ENCODE peak calls at places on chromosomes 3 and 15, in seven cellular contexts. One of them, this sample, is unnamed.

GRCh38 chr3:111541911-111542483 is at the start of gene CD96:
- DNase-seq in A549: no peak
- DNase-seq in adrenal gland: no peak
- DNase-seq in stomach: peak
- DNase-seq in body of pancreas: peak
- DNase-seq in suprapubic skin: no peak
- DNase-seq in upper lobe of left lung: no peak
- DNase-seq in this sample: no peak

GRCh38 chr3:39141211-39141995 is 12.0 kb downstream of the CSRNP1 start:
- DNase-seq in upper lobe of left lung: peak
- DNase-seq in A549: no peak
- DNase-seq in adrenal gland: peak
- DNase-seq in stomach: peak
- DNase-seq in suprapubic skin: peak
- DNase-seq in body of pancreas: peak
- DNase-seq in this sample: no peak

GRCh38 chr3:20668411-20668810 is 482.4 kb upstream of the SGO1 start:
- DNase-seq in upper lobe of left lung: no peak
- DNase-seq in A549: no peak
- DNase-seq in suprapubic skin: no peak
- DNase-seq in adrenal gland: peak
- DNase-seq in body of pancreas: no peak
- DNase-seq in stomach: no peak
- DNase-seq in this sample: no peak

GRCh38 chr3:50278868-50279224 is at the start of gene LSMEM2:
- DNase-seq in suprapubic skin: no peak
- DNase-seq in A549: no peak
- DNase-seq in body of pancreas: no peak
- DNase-seq in stomach: no peak
- DNase-seq in adrenal gland: no peak
- DNase-seq in upper lobe of left lung: no peak
- DNase-seq in this sample: no peak

GRCh38 chr3:58013973-58014649 is 5.9 kb downstream of the FLNB start:
- DNase-seq in stomach: peak
- DNase-seq in suprapubic skin: peak
- DNase-seq in body of pancreas: peak
- DNase-seq in upper lobe of left lung: peak
- DNase-seq in A549: no peak
- DNase-seq in adrenal gland: no peak
- DNase-seq in this sample: no peak

GRCh38 chr15:85379403-85380131 is 836 bp upstream of the AKAP13 start:
- DNase-seq in upper lobe of left lung: no peak
- DNase-seq in suprapubic skin: no peak
- DNase-seq in adrenal gland: peak
- DNase-seq in stomach: no peak
- DNase-seq in A549: no peak
- DNase-seq in body of pancreas: peak
- DNase-seq in this sample: no peak

GRCh38 chr3:64900916-64901903 is 213.4 kb upstream of the ADAMTS9 start:
- DNase-seq in suprapubic skin: no peak
- DNase-seq in A549: no peak
- DNase-seq in stomach: no peak
- DNase-seq in upper lobe of left lung: no peak
- DNase-seq in adrenal gland: no peak
- DNase-seq in body of pancreas: no peak
- DNase-seq in this sample: no peak

GRCh38 chr3:120350431-120350941 is 1.3 kb upstream of the LRRC58 start:
- DNase-seq in upper lobe of left lung: no peak
- DNase-seq in adrenal gland: peak
- DNase-seq in suprapubic skin: peak
- DNase-seq in A549: peak
- DNase-seq in stomach: no peak
- DNase-seq in body of pancreas: peak
- DNase-seq in this sample: no peak

GRCh38 chr15:67329984-67330733 is 75.6 kb downstream of the IQCH start:
- DNase-seq in upper lobe of left lung: no peak
- DNase-seq in adrenal gland: no peak
- DNase-seq in A549: no peak
- DNase-seq in suprapubic skin: no peak
- DNase-seq in stomach: no peak
- DNase-seq in body of pancreas: no peak
- DNase-seq in this sample: no peak

GRCh38 chr3:197970588-197970987 is 10.6 kb downstream of the LMLN start:
- DNase-seq in upper lobe of left lung: no peak
- DNase-seq in A549: no peak
- DNase-seq in suprapubic skin: no peak
- DNase-seq in stomach: no peak
- DNase-seq in adrenal gland: no peak
- DNase-seq in body of pancreas: no peak
- DNase-seq in this sample: no peak

GRCh38 chr3:29695201-29695904 is 414.5 kb downstream of the RBMS3 start:
- DNase-seq in stomach: no peak
- DNase-seq in A549: no peak
- DNase-seq in upper lobe of left lung: no peak
- DNase-seq in body of pancreas: peak
- DNase-seq in suprapubic skin: no peak
- DNase-seq in adrenal gland: no peak
- DNase-seq in this sample: no peak
- TF ChIP-seq POLR2A in stomach: no peak
- TF ChIP-seq POLR2A in A549: no peak
- TF ChIP-seq POLR2A in upper lobe of left lung: no peak
- TF ChIP-seq POLR2A in body of pancreas: no peak
- TF ChIP-seq POLR2A in suprapubic skin: no peak
- TF ChIP-seq POLR2A in adrenal gland: no peak
- TF ChIP-seq POLR2A in this sample: no peak

GRCh38 chr15:65870889-65871533 is 1.7 kb downstream of the RAB11A start:
- DNase-seq in A549: peak
- DNase-seq in adrenal gland: no peak
- DNase-seq in stomach: no peak
- DNase-seq in suprapubic skin: no peak
- DNase-seq in body of pancreas: no peak
- DNase-seq in upper lobe of left lung: no peak
- DNase-seq in this sample: no peak

GRCh38 chr15:65867244-65867643 is 2.0 kb upstream of the RAB11A start:
- DNase-seq in adrenal gland: no peak
- DNase-seq in stomach: no peak
- DNase-seq in body of pancreas: no peak
- DNase-seq in A549: no peak
- DNase-seq in upper lobe of left lung: no peak
- DNase-seq in suprapubic skin: no peak
- DNase-seq in this sample: no peak

GRCh38 chr15:65869127-65869953 is at the start of gene RAB11A:
- DNase-seq in upper lobe of left lung: peak
- DNase-seq in adrenal gland: peak
- DNase-seq in body of pancreas: peak
- DNase-seq in stomach: peak
- DNase-seq in A549: peak
- DNase-seq in suprapubic skin: peak
- DNase-seq in this sample: peak

GRCh38 chr15:65868546-65869126 is 655 bp upstream of the RAB11A start:
- DNase-seq in body of pancreas: no peak
- DNase-seq in suprapubic skin: no peak
- DNase-seq in adrenal gland: no peak
- DNase-seq in upper lobe of left lung: no peak
- DNase-seq in stomach: no peak
- DNase-seq in A549: no peak
- DNase-seq in this sample: no peak

GRCh38 chr15:65869954-65870871 is 922 bp downstream of the RAB11A start:
- DNase-seq in suprapubic skin: peak
- DNase-seq in stomach: peak
- DNase-seq in adrenal gland: peak
- DNase-seq in A549: no peak
- DNase-seq in upper lobe of left lung: peak
- DNase-seq in body of pancreas: peak
- DNase-seq in this sample: no peak
- TF ChIP-seq POLR2A in suprapubic skin: no peak
- TF ChIP-seq POLR2A in stomach: no peak
- TF ChIP-seq POLR2A in adrenal gland: no peak
- TF ChIP-seq POLR2A in A549: no peak
- TF ChIP-seq POLR2A in upper lobe of left lung: peak
- TF ChIP-seq POLR2A in body of pancreas: peak
- TF ChIP-seq POLR2A in this sample: no peak

DNA sequence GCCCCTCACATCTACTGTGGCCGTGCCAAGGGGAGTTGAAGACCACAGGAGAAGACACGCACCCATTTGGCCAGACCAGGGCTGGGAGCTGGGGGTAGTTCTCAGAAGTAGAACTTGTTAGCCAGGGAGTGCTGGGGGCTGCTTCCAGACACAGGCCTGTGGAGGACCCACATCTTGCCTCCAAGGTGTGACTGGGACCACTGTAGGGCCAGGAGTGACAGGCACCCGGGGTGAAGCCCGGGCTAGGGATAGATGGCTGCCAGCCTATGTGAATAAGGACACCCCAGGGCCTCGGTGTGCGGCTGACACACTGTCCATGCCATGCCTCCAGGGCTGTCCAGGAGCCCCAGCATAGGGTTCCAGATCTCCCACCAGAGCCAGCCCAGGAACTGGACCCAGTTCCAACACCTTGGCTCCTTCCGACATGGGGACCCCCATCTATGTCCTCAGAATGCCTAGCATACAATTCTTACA is 1.8 kb downstream of the ANPEP start:
- DNase-seq in upper lobe of left lung: no peak
- DNase-seq in adrenal gland: no peak
- DNase-seq in body of pancreas: no peak
- DNase-seq in A549: no peak
- DNase-seq in stomach: no peak
- DNase-seq in suprapubic skin: no peak
- DNase-seq in this sample: no peak
- TF ChIP-seq POLR2A in upper lobe of left lung: no peak
- TF ChIP-seq POLR2A in adrenal gland: no peak
- TF ChIP-seq POLR2A in body of pancreas: no peak
- TF ChIP-seq POLR2A in A549: no peak
- TF ChIP-seq POLR2A in stomach: no peak
- TF ChIP-seq POLR2A in suprapubic skin: no peak
- TF ChIP-seq POLR2A in this sample: no peak

DNA sequence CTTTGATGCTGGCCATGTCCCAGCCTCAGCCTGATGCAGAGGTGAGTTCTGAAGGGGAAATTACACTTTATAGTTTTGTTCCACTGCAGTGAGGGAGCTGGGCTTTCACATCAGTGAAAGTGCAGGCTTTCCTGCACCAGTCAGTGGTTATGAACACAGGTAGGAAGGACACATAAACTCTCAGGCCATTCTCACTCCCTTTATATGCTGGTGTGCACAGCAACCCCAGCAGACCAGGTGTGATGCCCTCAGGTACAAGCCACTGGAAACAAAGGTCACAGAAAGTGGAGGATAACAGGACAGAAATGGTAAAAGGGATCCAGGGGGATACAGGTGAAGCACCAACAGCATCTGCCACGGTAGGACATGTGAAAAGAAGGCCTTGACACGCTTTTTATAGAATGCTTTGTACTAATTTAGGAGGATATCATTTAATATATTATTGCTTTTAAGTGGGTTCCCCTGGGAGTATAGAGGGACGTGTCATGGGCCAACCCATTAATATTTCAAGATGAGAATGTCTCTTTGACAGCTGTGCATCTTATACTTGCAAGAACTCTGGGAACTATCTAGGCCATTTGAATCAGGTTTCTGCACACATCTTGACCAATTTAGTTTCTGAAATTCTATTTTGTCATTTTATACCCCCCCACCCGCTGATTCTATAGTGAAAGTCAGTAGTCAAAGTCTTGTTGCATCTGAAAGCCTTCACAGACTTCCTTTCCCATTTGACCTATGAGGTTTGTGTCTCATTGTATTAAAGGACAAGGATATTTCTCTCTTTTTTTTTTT is 25.0 kb upstream of the BLM start:
- DNase-seq in A549: no peak
- DNase-seq in body of pancreas: no peak
- DNase-seq in upper lobe of left lung: no peak
- DNase-seq in stomach: no peak
- DNase-seq in suprapubic skin: no peak
- DNase-seq in adrenal gland: no peak
- DNase-seq in this sample: no peak
- TF ChIP-seq POLR2A in A549: no peak
- TF ChIP-seq POLR2A in body of pancreas: no peak
- TF ChIP-seq POLR2A in upper lobe of left lung: no peak
- TF ChIP-seq POLR2A in stomach: no peak
- TF ChIP-seq POLR2A in suprapubic skin: no peak
- TF ChIP-seq POLR2A in adrenal gland: no peak
- TF ChIP-seq POLR2A in this sample: no peak

DNA sequence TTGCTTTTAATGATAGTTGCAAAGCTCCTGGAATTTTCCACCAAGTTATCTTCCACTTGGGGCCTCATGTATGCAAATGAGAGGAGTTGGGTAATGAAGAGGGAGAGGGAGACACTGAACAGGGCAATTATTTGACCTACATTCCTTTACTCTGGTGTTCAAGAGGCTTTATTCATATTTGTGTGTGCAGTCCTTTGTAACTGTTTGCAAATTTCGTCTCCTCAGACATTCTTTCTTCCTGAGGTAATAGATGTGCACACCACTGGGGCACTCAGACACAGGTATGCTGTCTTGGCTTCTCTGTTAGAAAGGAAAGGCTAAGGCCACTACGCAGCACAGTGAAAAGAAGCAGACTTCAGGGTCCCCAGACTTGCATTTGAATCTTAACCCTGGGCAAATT is 189.7 kb upstream of the IL12A start:
- DNase-seq in A549: no peak
- DNase-seq in adrenal gland: no peak
- DNase-seq in stomach: no peak
- DNase-seq in body of pancreas: no peak
- DNase-seq in upper lobe of left lung: no peak
- DNase-seq in suprapubic skin: no peak
- DNase-seq in this sample: peak
- TF ChIP-seq POLR2A in A549: no peak
- TF ChIP-seq POLR2A in adrenal gland: no peak
- TF ChIP-seq POLR2A in stomach: no peak
- TF ChIP-seq POLR2A in body of pancreas: no peak
- TF ChIP-seq POLR2A in upper lobe of left lung: no peak
- TF ChIP-seq POLR2A in suprapubic skin: no peak
- TF ChIP-seq POLR2A in this sample: no peak

DNA sequence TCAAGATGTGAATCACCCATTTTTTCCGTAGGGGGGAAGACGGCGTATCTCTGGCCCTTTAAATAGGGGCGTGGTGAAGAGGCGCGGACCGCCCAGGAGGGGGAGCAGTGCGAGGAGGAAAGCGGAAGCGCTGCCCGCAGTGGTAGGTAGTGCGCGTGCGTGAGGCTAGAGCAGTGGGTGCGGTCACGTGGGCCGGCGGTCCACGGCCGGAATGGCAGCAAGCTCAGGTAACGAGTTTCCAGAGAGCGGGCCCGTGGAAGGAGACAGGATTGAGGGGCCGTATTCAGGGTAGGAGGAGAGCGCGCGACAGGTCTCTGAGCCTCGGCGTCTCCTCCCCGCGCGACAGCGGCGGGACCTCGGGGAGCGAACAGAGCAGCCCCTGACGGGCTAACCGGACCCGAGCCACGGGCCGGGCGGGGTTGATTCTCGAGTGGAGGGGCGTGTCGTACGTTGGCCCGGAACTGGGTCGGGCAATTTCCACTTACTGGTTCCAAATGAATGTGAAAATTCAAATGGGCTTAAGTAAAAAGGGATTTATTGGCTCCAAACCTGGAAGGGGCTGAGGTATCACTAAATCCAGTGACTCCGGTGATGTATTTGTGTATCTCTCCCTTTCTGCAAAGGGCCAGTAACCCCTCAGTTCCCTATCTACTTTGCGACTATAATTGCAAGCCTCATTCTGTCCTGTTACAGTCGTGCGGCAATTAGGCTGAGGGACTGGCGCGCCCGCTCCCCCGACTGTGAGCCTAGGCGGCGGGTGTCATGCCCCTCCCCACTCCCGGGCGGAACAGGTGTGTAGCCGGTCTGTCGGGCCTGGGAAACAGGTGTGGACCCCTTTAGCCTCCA is at the start of gene VPS8:
- DNase-seq in stomach: peak
- DNase-seq in adrenal gland: peak
- DNase-seq in body of pancreas: peak
- DNase-seq in A549: peak
- DNase-seq in suprapubic skin: peak
- DNase-seq in upper lobe of left lung: peak
- DNase-seq in this sample: peak
- TF ChIP-seq POLR2A in stomach: peak
- TF ChIP-seq POLR2A in adrenal gland: peak
- TF ChIP-seq POLR2A in body of pancreas: peak
- TF ChIP-seq POLR2A in A549: peak
- TF ChIP-seq POLR2A in suprapubic skin: peak
- TF ChIP-seq POLR2A in upper lobe of left lung: peak
- TF ChIP-seq POLR2A in this sample: peak

This sample was measured in H54.